ENCODE peak calls at places on chromosomes 2 and 18, in four cellular contexts. One of them, this sample, is unnamed.

GRCh38 chr2:212794471-212794870 is 255.9 kb upstream of the ERBB4 start:
- DNase-seq in NCI-H2171 treated with DMSO at 0.1 percent for 48 hours: peak; percentile 7
- DNase-seq in non-pigmented ciliary epithelial cell: no peak
- DNase-seq in GM12865: peak; percentile 37
- DNase-seq in this sample: peak; percentile 32

GRCh38 chr18:25234740-25235345 is 117.1 kb downstream of the ZNF521 start:
- DNase-seq in NCI-H2171 treated with DMSO at 0.1 percent for 48 hours: no peak
- DNase-seq in non-pigmented ciliary epithelial cell: no peak
- DNase-seq in GM12865: no peak
- DNase-seq in this sample: no peak

GRCh38 chr2:155792666-155793065 is 539.9 kb downstream of the NR4A2 start:
- DNase-seq in NCI-H2171 treated with DMSO at 0.1 percent for 48 hours: no peak
- DNase-seq in non-pigmented ciliary epithelial cell: no peak
- DNase-seq in GM12865: no peak
- DNase-seq in this sample: no peak

GRCh38 chr2:58950795-58951462 is 709.8 kb upstream of the FANCL start:
- DNase-seq in NCI-H2171 treated with DMSO at 0.1 percent for 48 hours: no peak
- DNase-seq in non-pigmented ciliary epithelial cell: no peak
- DNase-seq in GM12865: no peak
- DNase-seq in this sample: no peak

GRCh38 chr2:415986-416610 is 128.2 kb upstream of the ALKAL2 start:
- DNase-seq in NCI-H2171 treated with DMSO at 0.1 percent for 48 hours: no peak
- DNase-seq in non-pigmented ciliary epithelial cell: no peak
- DNase-seq in GM12865: no peak
- DNase-seq in this sample: no peak

GRCh38 chr2:64609229-64609994 is 44.3 kb downstream of the SERTAD2 start:
- DNase-seq in NCI-H2171 treated with DMSO at 0.1 percent for 48 hours: peak; percentile 12
- DNase-seq in non-pigmented ciliary epithelial cell: no peak
- DNase-seq in GM12865: peak; percentile 87
- DNase-seq in this sample: no peak

GRCh38 chr2:134011936-134012586 is 241.8 kb upstream of the MGAT5 start:
- DNase-seq in NCI-H2171 treated with DMSO at 0.1 percent for 48 hours: no peak
- DNase-seq in non-pigmented ciliary epithelial cell: no peak
- DNase-seq in GM12865: no peak
- DNase-seq in this sample: no peak

GRCh38 chr18:11987527-11987926 is 6.2 kb downstream of the IMPA2 start:
- DNase-seq in NCI-H2171 treated with DMSO at 0.1 percent for 48 hours: no peak
- DNase-seq in non-pigmented ciliary epithelial cell: no peak
- DNase-seq in GM12865: no peak
- DNase-seq in this sample: no peak

GRCh38 chr2:97997774-97998392 is 2.1 kb upstream of the TMEM131 start:
- DNase-seq in NCI-H2171 treated with DMSO at 0.1 percent for 48 hours: peak; percentile 78
- DNase-seq in non-pigmented ciliary epithelial cell: no peak
- DNase-seq in GM12865: no peak
- DNase-seq in this sample: peak; percentile 10